ENCODE peak calls at places on chromosomes 3 and 15, in seven cellular contexts. Q is mammary epithelial cell, D is pancreas, P is astrocyte, T is H7, Z is lower lobe of right lung, L is ovary. M is an unnamed sample.

GRCh38 chr3:76028816-76029215 is 243.5 kb upstream of the ZNF717 start:
- DNase-seq in Q (no peak), D (no peak), P (peak; percentile 41), T (no peak), Z (no peak), L (no peak), M (no peak)

GRCh38 chr3:163916596-163917560 is 1161.4 kb downstream of the SI start:
- DNase-seq in Q (no peak), D (no peak), P (no peak), T (no peak), Z (no peak), L (no peak), M (no peak)

GRCh38 chr15:31387101-31387482 is 60.5 kb downstream of the KLF13 start:
- DNase-seq in Q (no peak), D (no peak), P (no peak), T (no peak), Z (no peak), L (no peak), M (no peak)

GRCh38 chr15:101043911-101044624 is 124.9 kb downstream of the LRRK1 start:
- DNase-seq in Q (no peak), D (no peak), P (no peak), T (peak; percentile 11), Z (peak; percentile 8), L (peak; percentile 17), M (no peak)

GRCh38 chr3:70264122-70264780 is 48.2 kb downstream of the MDFIC2 start:
- DNase-seq in Q (no peak), D (no peak), P (no peak), T (no peak), Z (no peak), L (no peak), M (peak; percentile 79)

GRCh38 chr15:98838387-98839259 is 169.0 kb downstream of the PGPEP1L start:
- DNase-seq in Q (no peak), D (no peak), P (no peak), T (no peak), Z (no peak), L (no peak), M (no peak)

GRCh38 chr3:150300376-150300775 is 107.7 kb upstream of the TSC22D2 start:
- DNase-seq in Q (peak; percentile 41), D (no peak), P (no peak), T (no peak), Z (no peak), L (no peak), M (peak; percentile 70)

GRCh38 chr15:56667517-56667916 is 65.8 kb downstream of the ZNF280D start:
- DNase-seq in Q (no peak), D (no peak), P (no peak), T (no peak), Z (no peak), L (no peak), M (no peak)

GRCh38 chr3:151356791-151357460 is 27.6 kb upstream of the P2RY13 start:
- DNase-seq in Q (no peak), D (no peak), P (peak; percentile 64), T (no peak), Z (no peak), L (no peak), M (peak; percentile 17)

GRCh38 chr15:56273724-56274123 is 30.0 kb upstream of the RFX7 start:
- DNase-seq in Q (no peak), D (no peak), P (no peak), T (no peak), Z (no peak), L (no peak), M (no peak)

GRCh38 chr15:75844629-75845390 is 1.6 kb downstream of the UBE2Q2 start:
- DNase-seq in Q (no peak), D (no peak), P (no peak), T (no peak), Z (no peak), L (no peak), M (no peak)

GRCh38 chr15:75843618-75844610 is 667 bp downstream of the UBE2Q2 start:
- DNase-seq in Q (peak; percentile 66), D (peak; percentile 68), P (peak; percentile 29), T (peak; percentile 86), Z (peak; percentile 76), L (peak; percentile 83), M (peak; percentile 33)

GRCh38 chr15:75840659-75841058 is 2.6 kb upstream of the UBE2Q2 start:
- DNase-seq in Q (no peak), D (no peak), P (peak; percentile 63), T (no peak), Z (no peak), L (no peak), M (no peak)

DNA sequence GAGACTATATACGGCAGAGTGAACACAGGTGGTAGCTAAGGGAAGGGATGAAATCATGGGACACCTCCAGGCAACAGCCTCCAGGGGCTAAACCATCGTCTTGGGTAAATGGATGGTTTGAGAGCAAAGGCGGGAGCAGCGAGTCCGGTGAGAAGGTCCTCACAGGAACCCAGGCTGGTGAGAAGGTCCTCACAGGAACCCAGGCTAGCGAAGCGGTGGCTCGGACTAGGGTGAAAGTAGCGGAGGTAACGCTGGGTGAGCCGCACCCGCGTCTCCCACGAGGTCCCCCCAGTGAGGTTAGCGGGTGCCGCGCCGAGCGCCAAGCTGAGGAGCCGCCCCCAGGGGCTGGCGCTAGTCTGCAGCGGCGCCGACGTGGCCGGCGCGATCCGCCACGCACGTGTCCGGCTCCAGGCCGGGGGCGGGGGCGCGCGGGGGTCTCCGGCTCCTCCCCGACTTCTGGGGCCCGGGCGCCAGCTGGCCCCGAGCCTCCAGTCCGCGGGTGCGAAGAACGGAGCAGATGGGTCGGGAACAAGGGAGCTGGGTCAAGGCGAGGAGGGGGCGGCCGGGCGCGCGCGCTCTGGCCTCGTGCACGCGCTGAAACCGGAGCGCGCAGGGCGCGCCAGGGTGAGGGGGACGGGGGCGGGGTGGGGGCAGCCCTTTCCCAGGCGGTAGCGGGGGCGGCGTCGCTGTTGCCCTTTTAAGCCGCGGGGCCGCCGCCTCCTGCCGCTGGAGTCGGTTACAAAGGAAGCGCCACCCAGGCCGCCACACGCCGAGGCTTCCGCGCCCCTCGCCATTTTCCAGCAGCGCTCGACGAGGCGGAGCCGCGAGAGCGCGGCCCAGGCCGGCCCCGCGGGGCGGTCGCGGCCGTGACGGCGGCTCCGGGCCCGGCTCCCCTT is at the start of gene UBE2Q2:
- DNase-seq in Q (peak; percentile 50), D (peak; percentile 68), P (peak; percentile 56), T (peak; percentile 96), Z (peak; percentile 81), L (peak; percentile 86), M (peak; percentile 34)
- H3K36me3 ChIP-seq in Q (no peaks in the 10 kb centered on the region), D (no peaks in the 10 kb centered on the region), P (no peaks in the 10 kb centered on the region), T (no peaks in the 10 kb centered on the region), Z (no peaks in the 10 kb centered on the region), L (no peaks in the 10 kb centered on the region), M (no peaks in the 10 kb centered on the region)

GRCh38 chr15:92392462-92392861 is 1.2 kb upstream of the ST8SIA2 start:
- DNase-seq in Q (no peak), D (no peak), P (no peak), T (peak; percentile 78), Z (no peak), L (no peak), M (no peak)
- H3K27me3 ChIP-seq in Q (peaks cover 27% of the 10 kb centered on the region), D (no peaks in the 10 kb centered on the region), P (peaks cover 31% of the 10 kb centered on the region), T (peaks cover 43% of the 10 kb centered on the region), Z (peaks cover 79% of the 10 kb centered on the region), L (no peaks in the 10 kb centered on the region), M (peaks cover 12% of the 10 kb centered on the region)

GRCh38 chr3:15443826-15444524 is 16.6 kb downstream of the EAF1 start:
- DNase-seq in Q (no peak), D (no peak), P (peak; percentile 93), T (no peak), Z (no peak), L (no peak), M (no peak)
- H3K36me3 ChIP-seq in Q (peaks cover 14% of the 10 kb centered on the region), D (peaks cover 21% of the 10 kb centered on the region), P (peaks cover 15% of the 10 kb centered on the region), T (peaks cover 12% of the 10 kb centered on the region), Z (peaks cover 43% of the 10 kb centered on the region), L (no peaks in the 10 kb centered on the region), M (peaks cover 2% of the 10 kb centered on the region)

DNA sequence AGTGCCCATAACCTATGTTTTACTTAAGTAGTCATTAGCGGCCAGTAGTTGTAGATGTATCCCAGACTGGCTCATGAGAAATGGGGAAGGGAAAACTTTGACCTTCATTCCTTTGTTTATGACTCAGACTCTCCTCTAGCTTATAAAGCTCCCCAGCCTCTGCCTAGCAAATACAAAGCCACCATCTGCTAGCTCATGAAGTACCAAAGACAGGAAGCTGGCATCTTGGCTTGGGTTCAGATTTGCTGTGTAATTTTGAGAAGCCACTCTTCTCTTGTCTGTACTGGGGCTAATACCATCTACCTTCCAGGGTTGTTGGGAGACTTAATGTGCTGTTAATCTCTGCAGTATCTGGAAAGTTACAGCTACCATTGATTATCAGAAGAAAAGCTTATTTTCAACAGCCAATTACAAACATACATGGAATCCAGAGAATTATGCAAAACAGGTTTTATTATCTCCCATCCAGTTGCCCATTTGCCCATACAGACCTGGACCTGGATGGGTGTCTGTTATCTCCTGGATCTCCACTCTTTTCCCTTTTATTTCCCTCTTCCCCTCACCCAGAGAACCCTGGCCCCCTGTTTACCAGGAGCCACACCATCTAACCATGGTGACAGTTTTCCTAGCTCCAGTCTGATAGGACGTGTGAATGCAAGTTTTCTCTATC is 153.8 kb downstream of the SEMA6D start:
- DNase-seq in Q (peak; percentile 12), D (no peak), P (peak; percentile 79), T (no peak), Z (no peak), L (no peak), M (peak; percentile 56)
- H3K27me3 ChIP-seq in Q (no peaks in the 10 kb centered on the region), D (no peaks in the 10 kb centered on the region), P (no peaks in the 10 kb centered on the region), T (no peaks in the 10 kb centered on the region), Z (no peaks in the 10 kb centered on the region), L (no peaks in the 10 kb centered on the region), M (no peaks in the 10 kb centered on the region)

GRCh38 chr3:89155811-89156210 is 48.4 kb downstream of the EPHA3 start:
- DNase-seq in Q (no peak), D (no peak), P (no peak), T (no peak), Z (no peak), L (no peak), M (no peak)
- H3K36me3 ChIP-seq in Q (no peaks in the 10 kb centered on the region), D (no peaks in the 10 kb centered on the region), P (no peaks in the 10 kb centered on the region), T (no peaks in the 10 kb centered on the region), Z (no peaks in the 10 kb centered on the region), L (no peaks in the 10 kb centered on the region), M (no peaks in the 10 kb centered on the region)

GRCh38 chr15:69860316-69860715 is 237.4 kb downstream of the TLE3 start:
- DNase-seq in Q (no peak), D (no peak), P (no peak), T (no peak), Z (no peak), L (no peak), M (no peak)
- H3K27me3 ChIP-seq in Q (no peaks in the 10 kb centered on the region), D (no peaks in the 10 kb centered on the region), P (no peaks in the 10 kb centered on the region), T (no peaks in the 10 kb centered on the region), Z (no peaks in the 10 kb centered on the region), L (no peaks in the 10 kb centered on the region), M (peaks cover 2% of the 10 kb centered on the region)

GRCh38 chr3:48403533-48404439 is 26.1 kb downstream of the PLXNB1 start:
- DNase-seq in Q (no peak), D (peak; percentile 28), P (no peak), T (peak; percentile 24), Z (peak; percentile 36), L (peak; percentile 17), M (no peak)
- H3K36me3 ChIP-seq in Q (peaks cover 34% of the 10 kb centered on the region), D (peaks cover 30% of the 10 kb centered on the region), P (peaks cover 4% of the 10 kb centered on the region), T (peaks cover 35% of the 10 kb centered on the region), Z (peaks cover 44% of the 10 kb centered on the region), L (no peaks in the 10 kb centered on the region), M (peaks cover 37% of the 10 kb centered on the region)

M was measured in bronchial epithelial cell.